ENCODE peak calls at places on chromosomes 13 and 19, in eight cellular contexts. B is bronchial epithelial cell; Z is amniotic epithelial cell; A is NCI-H2029 treated with DMSO at 0.1 percent for 48 hours; X is iPS-NIHi11; R is C1 segment of cervical spinal cord; Y is activated CD8-positive, alpha-beta memory T cell treated with anti-CD3 and anti-CD28 coated beads for 1 hour; H is endothelial cell of umbilical vein. N is an unnamed sample.

GRCh38 chr13:111963031-111963430 is 103.9 kb upstream of the SOX1 start:
- DNase-seq in B (no peak), Z (no peak), A (no peak), X (no peak), R (no peak), Y (no peak), H (no peak), N (no peak)

GRCh38 chr13:110506859-110507566 is 54.5 kb downstream of the RAB20 start:
- DNase-seq in B (peak), Z (peak), A (peak), X (no peak), R (no peak), Y (no peak), H (peak), N (no peak)

GRCh38 chr19:17620696-17621095 is 65.2 kb downstream of the COLGALT1 start:
- DNase-seq in B (no peak), Z (no peak), A (no peak), X (no peak), R (no peak), Y (no peak), H (no peak), N (no peak)

GRCh38 chr13:98951266-98951665 is 26.6 kb downstream of the DOCK9 start:
- DNase-seq in B (no peak), Z (no peak), A (no peak), X (no peak), R (no peak), Y (no peak), H (no peak), N (no peak)

GRCh38 chr19:44894946-44895345 is 3.9 kb downstream of the TOMM40 start:
- DNase-seq in B (no peak), Z (no peak), A (no peak), X (no peak), R (no peak), Y (no peak), H (no peak), N (no peak)

GRCh38 chr19:55156202-55157063 is 1.1 kb downstream of the TNNI3 start:
- DNase-seq in B (peak), Z (peak), A (no peak), X (peak), R (no peak), Y (no peak), H (no peak), N (no peak)

GRCh38 chr19:27689734-27690241 is 1523.2 kb downstream of the UQCRFS1 start:
- DNase-seq in B (no peak), Z (no peak), A (no peak), X (no peak), R (no peak), Y (no peak), H (no peak), N (no peak)

GRCh38 chr13:80116107-80116506 is 224.8 kb downstream of the SPRY2 start:
- DNase-seq in B (peak), Z (peak), A (no peak), X (no peak), R (no peak), Y (no peak), H (peak), N (no peak)

GRCh38 chr19:16445238-16446107 is 26.3 kb downstream of the EPS15L1 start:
- DNase-seq in B (no peak), Z (no peak), A (no peak), X (no peak), R (no peak), Y (no peak), H (no peak), N (no peak)